ENCODE peak calls at places on chromosome 18, in four cellular contexts. One of them, this sample, is unnamed.

GRCh38 chr18:37346048-37346447 is 219.6 kb downstream of the CELF4 start:
- DNase-seq in WTC11: no peak
- DNase-seq in SK-N-SH: no peak
- DNase-seq in K562: no peak
- DNase-seq in this sample: no peak

GRCh38 chr18:23301971-23302370 is 151.1 kb upstream of the RIOK3 start:
- DNase-seq in WTC11: no peak
- DNase-seq in SK-N-SH: no peak
- DNase-seq in K562: no peak
- DNase-seq in this sample: no peak

GRCh38 chr18:1999387-1999786 is 571.9 kb downstream of the METTL4 start:
- DNase-seq in WTC11: no peak
- DNase-seq in SK-N-SH: no peak
- DNase-seq in K562: no peak
- DNase-seq in this sample: no peak

GRCh38 chr18:47380153-47380552 is 128.7 kb upstream of the SKOR2 start:
- DNase-seq in WTC11: no peak
- DNase-seq in SK-N-SH: no peak
- DNase-seq in K562: no peak
- DNase-seq in this sample: no peak

GRCh38 chr18:76453057-76453561 is 41.9 kb downstream of the ZNF516 start:
- DNase-seq in WTC11: no peak
- DNase-seq in SK-N-SH: no peak
- DNase-seq in K562: no peak
- DNase-seq in this sample: no peak

GRCh38 chr18:4960578-4960977 is 236.5 kb downstream of the AKAIN1 start:
- DNase-seq in WTC11: no peak
- DNase-seq in SK-N-SH: no peak
- DNase-seq in K562: no peak
- DNase-seq in this sample: no peak

GRCh38 chr18:58541789-58542425 is 87.0 kb downstream of the ALPK2 start:
- DNase-seq in WTC11: no peak
- DNase-seq in SK-N-SH: no peak
- DNase-seq in K562: no peak
- DNase-seq in this sample: peak; percentile 41

GRCh38 chr18:3266062-3266608 is 4.2 kb downstream of the MYL12B start:
- DNase-seq in WTC11: no peak
- DNase-seq in SK-N-SH: no peak
- DNase-seq in K562: no peak
- DNase-seq in this sample: no peak

GRCh38 chr18:58216071-58216471 is 172.0 kb downstream of the NEDD4L start:
- DNase-seq in WTC11: peak; percentile 43
- DNase-seq in SK-N-SH: no peak
- DNase-seq in K562: no peak
- DNase-seq in this sample: no peak

GRCh38 chr18:54100920-54101319 is 123.5 kb downstream of the MBD2 start:
- DNase-seq in WTC11: no peak
- DNase-seq in SK-N-SH: no peak
- DNase-seq in K562: no peak
- DNase-seq in this sample: no peak

GRCh38 chr18:12857215-12857924 is 26.7 kb downstream of the PTPN2 start:
- DNase-seq in WTC11: no peak
- DNase-seq in SK-N-SH: no peak
- DNase-seq in K562: no peak
- DNase-seq in this sample: no peak

GRCh38 chr18:44693030-44693784 is 12.5 kb downstream of the SETBP1 start:
- DNase-seq in WTC11: no peak
- DNase-seq in SK-N-SH: no peak
- DNase-seq in K562: no peak
- DNase-seq in this sample: no peak

GRCh38 chr18:57561728-57562423 is 24.6 kb downstream of the FECH start:
- DNase-seq in WTC11: no peak
- DNase-seq in SK-N-SH: peak; percentile 68
- DNase-seq in K562: peak; percentile 40
- DNase-seq in this sample: peak; percentile 47

GRCh38 chr18:72140007-72140406 is 404.1 kb downstream of the CBLN2 start:
- DNase-seq in WTC11: no peak
- DNase-seq in SK-N-SH: no peak
- DNase-seq in K562: no peak
- DNase-seq in this sample: no peak

GRCh38 chr18:36514778-36515177 is 217.3 kb downstream of the FHOD3 start:
- DNase-seq in WTC11: peak; percentile 42
- DNase-seq in SK-N-SH: no peak
- DNase-seq in K562: no peak
- DNase-seq in this sample: no peak

GRCh38 chr18:21453512-21453862 is 147.0 kb downstream of the ESCO1 start:
- DNase-seq in WTC11: no peak
- DNase-seq in SK-N-SH: no peak
- DNase-seq in K562: no peak
- DNase-seq in this sample: no peak

GRCh38 chr18:6851480-6851879 is 122.0 kb downstream of the ARHGAP28 start:
- DNase-seq in WTC11: no peak
- DNase-seq in SK-N-SH: no peak
- DNase-seq in K562: no peak
- DNase-seq in this sample: no peak

GRCh38 chr18:23281626-23282436 is 146.5 kb downstream of the CABLES1 start:
- DNase-seq in WTC11: no peak
- DNase-seq in SK-N-SH: peak; percentile 41
- DNase-seq in K562: no peak
- DNase-seq in this sample: no peak

GRCh38 chr18:7174359-7175107 is 56.4 kb upstream of the LRRC30 start:
- DNase-seq in WTC11: peak; percentile 28
- DNase-seq in SK-N-SH: peak; percentile 36
- DNase-seq in K562: no peak
- DNase-seq in this sample: peak; percentile 10

GRCh38 chr18:58396144-58396543 is 232.7 kb downstream of the ALPK2 start:
- DNase-seq in WTC11: no peak
- DNase-seq in SK-N-SH: no peak
- DNase-seq in K562: no peak
- DNase-seq in this sample: no peak

GRCh38 chr18:10414293-10414842 is 40.1 kb upstream of the APCDD1 start:
- DNase-seq in WTC11: no peak
- DNase-seq in SK-N-SH: no peak
- DNase-seq in K562: no peak
- DNase-seq in this sample: no peak

GRCh38 chr18:59718108-59719057 is 21.2 kb upstream of the CCBE1 start:
- DNase-seq in WTC11: no peak
- DNase-seq in SK-N-SH: peak; percentile 78
- DNase-seq in K562: no peak
- DNase-seq in this sample: no peak

DNA sequence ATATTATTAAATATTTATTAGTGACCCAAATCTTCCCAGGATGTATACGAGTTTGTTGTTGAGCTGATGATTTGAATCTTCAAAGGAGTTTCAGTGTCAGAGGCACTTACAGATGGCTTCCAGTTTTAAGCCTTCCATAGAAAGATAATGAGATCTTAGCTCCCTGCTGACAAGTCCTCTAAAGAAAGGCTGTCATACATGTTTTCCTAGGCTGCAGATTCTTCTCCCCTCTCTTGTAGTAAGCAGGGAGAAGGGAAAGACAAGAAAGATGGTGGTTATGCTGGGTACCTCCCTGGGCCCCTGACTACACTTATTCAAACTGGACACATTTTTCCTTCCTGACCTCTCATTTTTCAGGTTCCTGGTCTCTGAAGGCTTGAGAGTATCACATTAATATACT is 8.1 kb upstream of the GAREM1 start:
- DNase-seq in WTC11: no peak
- DNase-seq in SK-N-SH: no peak
- DNase-seq in K562: no peak
- DNase-seq in this sample: no peak
- TF ChIP-seq FOXJ3 in WTC11: no peak
- TF ChIP-seq FOXJ3 in SK-N-SH: no peak
- TF ChIP-seq FOXJ3 in K562: no peak
- TF ChIP-seq FOXJ3 in this sample: no peak

GRCh38 chr18:34658101-34658500 is 52.0 kb upstream of the DTNA start:
- DNase-seq in WTC11: no peak
- DNase-seq in SK-N-SH: no peak
- DNase-seq in K562: no peak
- DNase-seq in this sample: no peak

GRCh38 chr18:34661464-34662087 is 48.5 kb upstream of the DTNA start:
- DNase-seq in WTC11: no peak
- DNase-seq in SK-N-SH: peak; percentile 55
- DNase-seq in K562: peak; percentile 51
- DNase-seq in this sample: peak; percentile 48

GRCh38 chr18:34655131-34655530 is 55.0 kb upstream of the DTNA start:
- DNase-seq in WTC11: no peak
- DNase-seq in SK-N-SH: no peak
- DNase-seq in K562: no peak
- DNase-seq in this sample: no peak

GRCh38 chr18:34659579-34660517 is 50.2 kb upstream of the DTNA start:
- DNase-seq in WTC11: peak; percentile 73
- DNase-seq in SK-N-SH: peak; percentile 46
- DNase-seq in K562: no peak
- DNase-seq in this sample: peak; percentile 84

DNA sequence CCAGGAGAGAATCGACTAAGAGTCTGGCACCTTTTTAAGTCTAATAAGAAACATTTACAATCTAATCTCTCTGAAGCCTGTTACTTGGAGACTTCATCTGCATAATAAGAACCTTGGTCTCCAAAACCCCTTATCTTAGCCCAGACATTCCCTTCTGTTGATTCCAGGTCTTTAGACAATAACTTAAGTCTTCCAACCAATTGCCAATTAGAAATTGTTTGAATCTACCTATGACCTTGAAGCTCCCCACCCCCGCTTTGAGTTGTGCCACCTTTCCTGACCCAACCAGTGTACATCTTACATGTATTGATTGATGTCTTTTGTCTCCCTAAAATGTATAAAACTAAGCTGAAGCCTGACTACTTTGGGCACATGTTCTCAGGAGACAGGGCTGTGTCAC is 49.5 kb upstream of the DTNA start:
- DNase-seq in WTC11: no peak
- DNase-seq in SK-N-SH: no peak
- DNase-seq in K562: no peak
- DNase-seq in this sample: no peak
- TF ChIP-seq FOXJ3 in WTC11: no peak
- TF ChIP-seq FOXJ3 in SK-N-SH: no peak
- TF ChIP-seq FOXJ3 in K562: no peak
- TF ChIP-seq FOXJ3 in this sample: no peak

GRCh38 chr18:49226935-49227334 is 233.5 kb downstream of the DYM start:
- DNase-seq in WTC11: no peak
- DNase-seq in SK-N-SH: no peak
- DNase-seq in K562: no peak
- DNase-seq in this sample: no peak
- TF ChIP-seq FOXJ3 in WTC11: no peak
- TF ChIP-seq FOXJ3 in SK-N-SH: no peak
- TF ChIP-seq FOXJ3 in K562: no peak
- TF ChIP-seq FOXJ3 in this sample: no peak

DNA sequence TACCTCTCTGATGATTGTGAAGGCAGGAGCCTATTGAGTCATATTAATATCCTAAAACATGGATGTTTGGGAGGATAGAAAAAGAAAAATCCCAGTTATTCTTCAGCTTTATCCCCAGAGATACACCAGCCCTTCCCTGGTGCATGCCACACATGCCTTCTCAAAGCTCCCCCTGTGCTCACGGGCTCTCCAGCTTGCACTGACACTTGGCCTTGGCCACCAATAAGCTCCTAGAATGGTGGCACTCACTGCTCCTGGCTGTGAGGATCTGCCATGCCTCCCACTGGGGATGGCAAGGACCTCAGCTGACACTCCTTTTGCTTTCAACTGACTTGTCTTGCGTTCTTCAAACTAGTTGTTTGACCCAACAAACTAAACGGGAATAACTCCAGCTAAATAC is 15.9 kb downstream of the SLC14A1 start:
- DNase-seq in WTC11: no peak
- DNase-seq in SK-N-SH: no peak
- DNase-seq in K562: no peak
- DNase-seq in this sample: no peak
- TF ChIP-seq FOXJ3 in WTC11: no peak
- TF ChIP-seq FOXJ3 in SK-N-SH: no peak
- TF ChIP-seq FOXJ3 in K562: no peak
- TF ChIP-seq FOXJ3 in this sample: no peak

DNA sequence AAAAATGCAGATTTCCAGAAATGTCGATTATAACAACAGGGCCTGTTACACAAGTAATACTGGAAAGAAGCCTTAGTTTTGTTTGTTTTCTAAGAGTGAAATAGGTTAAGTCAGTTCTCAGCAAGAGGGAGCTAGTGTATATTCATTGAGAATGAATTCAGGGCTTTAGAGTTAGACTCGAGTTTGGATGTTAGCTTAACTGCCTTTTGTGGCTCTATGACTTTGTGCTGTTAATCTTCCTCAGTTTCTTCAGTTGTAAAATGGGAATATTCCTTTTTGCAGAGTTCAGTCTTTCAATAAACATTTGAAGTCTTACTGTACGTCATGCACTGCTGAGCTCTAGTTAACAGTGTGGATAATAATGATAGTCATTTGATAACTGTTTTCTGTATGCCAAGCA is 989 bp downstream of the NDUFV2 start:
- DNase-seq in WTC11: no peak
- DNase-seq in SK-N-SH: no peak
- DNase-seq in K562: no peak
- DNase-seq in this sample: no peak
- TF ChIP-seq FOXJ3 in WTC11: no peak
- TF ChIP-seq FOXJ3 in SK-N-SH: no peak
- TF ChIP-seq FOXJ3 in K562: no peak
- TF ChIP-seq FOXJ3 in this sample: no peak

GRCh38 chr18:811192-812122 is 585 bp downstream of the YES1 start:
- DNase-seq in WTC11: peak; percentile 57
- DNase-seq in SK-N-SH: no peak
- DNase-seq in K562: no peak
- DNase-seq in this sample: no peak
- TF ChIP-seq FOXJ3 in WTC11: no peak
- TF ChIP-seq FOXJ3 in SK-N-SH: no peak
- TF ChIP-seq FOXJ3 in K562: no peak
- TF ChIP-seq FOXJ3 in this sample: no peak

GRCh38 chr18:62512532-62512931 is 10.3 kb upstream of the ZCCHC2 start:
- DNase-seq in WTC11: no peak
- DNase-seq in SK-N-SH: no peak
- DNase-seq in K562: no peak
- DNase-seq in this sample: no peak
- TF ChIP-seq FOXJ3 in WTC11: no peak
- TF ChIP-seq FOXJ3 in SK-N-SH: no peak
- TF ChIP-seq FOXJ3 in K562: no peak
- TF ChIP-seq FOXJ3 in this sample: no peak

This sample was measured in HepG2.